ENCODE peak calls at places on chromosomes 12 and 14, in ten cellular contexts. D, N, Z, V, B, F, K, W, J and G are unnamed samples.

GRCh38 chr14:91731018-91731417 is 868 bp downstream of the CATSPERB start:
- DNase-seq in D (no peak), Z (no peak), B (no peak), N (peak), K (no peak), V (no peak), W (no peak), F (no peak), J (no peak), G (no peak)

GRCh38 chr12:101018540-101018939 is 191.5 kb downstream of the SLC5A8 start:
- DNase-seq in Z (no peak), D (no peak), B (no peak), N (peak), F (peak), W (peak), J (peak), K (no peak), V (no peak), G (no peak)

GRCh38 chr14:32977913-32978312 is 39.2 kb downstream of the NPAS3 start:
- DNase-seq in J (no peak), V (no peak), B (no peak), K (no peak), N (no peak), F (no peak), W (no peak), D (no peak), Z (no peak), G (no peak)

GRCh38 chr14:103687712-103688111 is 27.5 kb downstream of the XRCC3 start:
- DNase-seq in J (no peak), K (no peak), W (no peak), F (no peak), B (no peak), D (no peak), N (no peak), Z (no peak), V (no peak), G (no peak)

GRCh38 chr12:108850854-108851573 is 6.4 kb downstream of the SSH1 start:
- DNase-seq in D (peak), B (no peak), F (no peak), N (no peak), Z (peak), W (peak), K (peak), V (no peak), J (peak), G (peak)

GRCh38 chr14:22313172-22313801 is 275.7 kb downstream of the DAD1 start:
- DNase-seq in V (no peak), Z (no peak), N (peak), F (no peak), B (no peak), W (no peak), K (no peak), J (peak), D (no peak), G (no peak)

GRCh38 chr12:10722502-10722904 is 620 bp downstream of the YBX3 start:
- DNase-seq in V (peak), F (peak), J (peak), K (peak), Z (no peak), D (peak), B (peak), W (peak), N (peak), G (peak)

GRCh38 chr12:14668591-14668990 is 27.8 kb downstream of the GUCY2C start:
- DNase-seq in V (no peak), N (no peak), W (no peak), Z (no peak), F (no peak), B (no peak), J (no peak), D (no peak), K (no peak), G (no peak)

GRCh38 chr12:43336962-43337555 is 214.9 kb downstream of the ADAMTS20 start:
- DNase-seq in V (no peak), J (peak), K (no peak), Z (peak), N (peak), F (no peak), B (no peak), D (no peak), W (peak), G (no peak)

GRCh38 chr14:29805415-29806123 is 122.1 kb downstream of the PRKD1 start:
- DNase-seq in J (peak), D (peak), F (peak), V (peak), W (peak), K (peak), Z (peak), B (no peak), N (peak), G (no peak)

GRCh38 chr12:109115758-109116610 is at the start of gene ACACB:
- DNase-seq in B (no peak), K (peak), J (no peak), Z (no peak), V (peak), N (no peak), D (peak), W (no peak), F (no peak), G (peak)

GRCh38 chr12:15684896-15685658 is 104.1 kb downstream of the EPS8 start:
- DNase-seq in K (no peak), J (no peak), N (no peak), W (no peak), Z (peak), F (no peak), B (no peak), V (no peak), D (no peak), G (no peak)

GRCh38 chr12:130354407-130354806 is 16.7 kb downstream of the PIWIL1 start:
- DNase-seq in D (no peak), F (no peak), V (no peak), B (peak), K (no peak), N (no peak), W (no peak), Z (no peak), J (no peak), G (no peak)

GRCh38 chr14:61438860-61439765 is 117.7 kb downstream of the PRKCH start:
- DNase-seq in V (no peak), K (no peak), N (peak), W (peak), D (no peak), J (peak), F (no peak), Z (peak), B (peak), G (peak)

GRCh38 chr12:111406474-111407370 is 999 bp downstream of the SH2B3 start:
- DNase-seq in N (no peak), D (peak), B (no peak), J (no peak), F (no peak), V (no peak), W (no peak), K (no peak), Z (no peak), G (no peak)

GRCh38 chr14:68782091-68782981 is 10.5 kb downstream of the ZFP36L1 start:
- DNase-seq in Z (no peak), D (peak), W (no peak), B (peak), N (no peak), V (peak), F (no peak), K (peak), J (no peak), G (peak)

GRCh38 chr12:20477691-20478090 is 109.4 kb downstream of the PDE3A start:
- DNase-seq in N (no peak), F (no peak), V (no peak), Z (no peak), K (no peak), W (no peak), J (peak), D (no peak), B (no peak), G (no peak)

GRCh38 chr12:31850268-31850667 is 108.9 kb upstream of the RESF1 start:
- DNase-seq in J (no peak), D (no peak), V (no peak), B (no peak), K (no peak), W (no peak), F (no peak), N (no peak), Z (no peak), G (no peak)

GRCh38 chr14:106842687-106843086 is 1316.3 kb downstream of the TMEM121 start:
- DNase-seq in Z (no peak), D (no peak), V (peak), J (no peak), N (peak), B (no peak), F (no peak), W (no peak), K (no peak), G (no peak)

GRCh38 chr12:117105902-117106301 is 6.7 kb upstream of the TESC start:
- DNase-seq in F (no peak), Z (no peak), K (no peak), J (no peak), B (no peak), V (no peak), W (no peak), N (peak), D (no peak), G (no peak)

GRCh38 chr12:130086248-130086647 is 76.0 kb upstream of the FZD10 start:
- DNase-seq in K (no peak), F (no peak), Z (no peak), B (no peak), W (no peak), J (no peak), N (no peak), D (no peak), V (no peak), G (no peak)

GRCh38 chr12:2274733-2275132 is 221.9 kb downstream of the CACNA1C start:
- DNase-seq in K (no peak), F (no peak), N (no peak), J (no peak), Z (no peak), W (no peak), D (no peak), B (no peak), V (no peak), G (no peak)

GRCh38 chr12:88399811-88400210 is 180.5 kb downstream of the KITLG start:
- DNase-seq in N (peak), B (no peak), K (no peak), Z (no peak), J (no peak), W (no peak), D (no peak), V (no peak), F (no peak), G (no peak)

GRCh38 chr12:110555509-110556406 is 27.4 kb downstream of the PPTC7 start:
- DNase-seq in V (no peak), J (peak), B (no peak), K (no peak), W (peak), D (no peak), F (no peak), N (peak), Z (peak), G (no peak)

GRCh38 chr12:15979096-15980091 is 68.3 kb downstream of the DERA start:
- DNase-seq in B (no peak), W (peak), J (peak), F (no peak), V (no peak), N (peak), K (no peak), D (no peak), Z (peak), G (no peak)

GRCh38 chr12:57591567-57592325 is 754 bp downstream of the PIP4K2C start:
- DNase-seq in V (no peak), F (no peak), D (peak), Z (no peak), J (peak), K (no peak), B (no peak), W (peak), N (peak), G (no peak)

GRCh38 chr14:37232907-37233481 is 35.3 kb downstream of the MIPOL1 start:
- DNase-seq in D (no peak), W (peak), K (no peak), F (no peak), N (peak), J (peak), V (no peak), B (no peak), Z (peak), G (no peak)

GRCh38 chr12:80778005-80778541 is 61.4 kb downstream of the MYF5 start:
- DNase-seq in V (no peak), D (no peak), W (peak), K (peak), N (peak), F (peak), B (no peak), J (peak), Z (peak), G (no peak)

GRCh38 chr14:31619440-31619839 is 58.2 kb downstream of the NUBPL start:
- DNase-seq in V (no peak), W (no peak), J (no peak), D (no peak), N (no peak), B (no peak), K (no peak), F (no peak), Z (no peak), G (no peak)

GRCh38 chr12:40648519-40648918 is 43.7 kb upstream of the CNTN1 start:
- DNase-seq in B (no peak), J (no peak), D (no peak), Z (no peak), K (no peak), V (no peak), N (no peak), F (no peak), W (no peak), G (no peak)

GRCh38 chr12:95848575-95849388 is 10.0 kb upstream of the SNRPF start:
- DNase-seq in V (no peak), B (no peak), D (no peak), K (no peak), F (no peak), N (peak), J (peak), Z (peak), W (peak), G (no peak)

GRCh38 chr14:68263563-68264350 is 444.2 kb downstream of the RAD51B start:
- DNase-seq in N (no peak), J (peak), W (no peak), Z (peak), B (no peak), K (no peak), V (no peak), D (no peak), F (no peak), G (no peak)

GRCh38 chr12:83753205-83753604 is 1066.5 kb downstream of the TMTC2 start:
- DNase-seq in W (no peak), Z (no peak), D (no peak), F (no peak), B (no peak), N (no peak), K (no peak), V (no peak), J (no peak), G (no peak)

GRCh38 chr12:22443379-22444316 is 100.7 kb downstream of the C2CD5 start:
- DNase-seq in J (peak), B (peak), K (peak), N (peak), W (peak), V (peak), D (peak), Z (peak), F (no peak), G (peak)

GRCh38 chr12:81811778-81812125 is 52.6 kb upstream of the PPFIA2 start:
- DNase-seq in Z (no peak), K (no peak), D (no peak), V (no peak), W (no peak), B (no peak), N (no peak), J (no peak), F (no peak), G (no peak)

GRCh38 chr14:35695647-35696046 is 113.4 kb downstream of the RALGAPA1 start:
- DNase-seq in V (no peak), K (no peak), W (peak), B (no peak), D (no peak), F (no peak), Z (no peak), J (peak), N (no peak), G (no peak)

GRCh38 chr14:103091041-103091882 is 3.3 kb upstream of the EXOC3L4 start:
- DNase-seq in N (peak), V (peak), Z (peak), W (peak), K (peak), F (no peak), B (no peak), J (peak), D (peak), G (no peak)

GRCh38 chr14:98853063-98853729 is 418.8 kb downstream of the BCL11B start:
- DNase-seq in V (no peak), K (no peak), B (peak), W (no peak), D (no peak), J (no peak), Z (no peak), F (no peak), N (no peak), G (no peak)
- TF ChIP-seq CTCF in V (no peak), K (no peak), B (no peak), W (no peak), D (no peak), J (no peak), Z (no peak), F (no peak), N (no peak), G (no peak)

DNA sequence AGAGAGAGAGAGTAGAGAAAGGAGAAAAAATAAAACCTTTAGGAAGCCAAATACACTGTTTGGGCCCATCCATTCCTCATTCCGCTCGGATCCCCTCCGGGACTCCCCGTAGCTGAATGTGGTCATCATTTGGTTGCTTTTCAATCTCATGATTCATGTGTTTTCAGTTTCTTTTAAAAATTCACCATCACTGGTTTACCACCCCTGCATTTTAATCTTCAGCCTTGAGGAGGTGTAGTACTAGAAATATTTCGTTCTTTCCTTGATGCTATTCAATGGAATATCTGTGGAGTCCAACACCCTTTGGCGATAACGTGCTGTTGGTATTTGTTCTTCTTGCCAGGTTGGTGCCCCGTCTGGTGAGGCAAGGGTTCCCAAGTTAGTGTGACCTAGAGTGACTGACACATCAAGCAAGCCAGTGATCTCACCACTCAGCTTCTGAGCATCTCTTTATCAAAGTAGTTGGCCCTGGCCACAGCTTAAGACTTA is 60.1 kb downstream of the PLXNC1 start:
- DNase-seq in N (no peak), Z (no peak), D (no peak), F (no peak), B (no peak), W (no peak), V (peak), J (no peak), K (no peak), G (no peak)
- H3K4me3 ChIP-seq in N (no peak), Z (no peak), D (peak), F (no peak), B (no peak), W (no peak), V (no peak), J (no peak), K (no peak), G (peak)

DNA sequence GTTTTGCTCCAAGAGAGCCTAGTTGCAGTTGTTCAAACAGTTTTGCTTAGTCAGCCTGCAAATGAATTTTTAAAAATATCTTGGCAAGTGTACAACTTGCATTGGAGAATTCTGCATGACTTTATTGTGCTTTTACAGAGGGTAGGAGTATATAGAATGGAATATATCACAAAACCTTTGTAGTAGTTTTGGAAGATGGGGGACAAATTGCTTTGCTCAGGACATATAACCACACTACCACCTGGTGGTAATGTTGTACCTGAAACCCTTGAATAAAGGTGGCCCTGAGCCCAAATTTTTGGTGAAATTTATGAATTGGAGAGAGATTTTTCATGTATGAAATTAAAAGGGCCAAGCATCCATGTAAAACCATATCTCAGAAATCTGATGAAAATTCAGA is 645.2 kb downstream of the MED13L start:
- DNase-seq in N (peak), Z (no peak), V (no peak), B (no peak), D (no peak), W (peak), J (peak), F (no peak), K (no peak), G (no peak)
- TF ChIP-seq CTCF in N (peak), Z (no peak), V (no peak), B (no peak), D (peak), W (peak), J (peak), F (peak), K (peak), G (no peak)

GRCh38 chr12:132538336-132539015 is 48.5 kb downstream of the FBRSL1 start:
- DNase-seq in D (no peak), K (no peak), J (no peak), Z (no peak), B (no peak), F (no peak), N (no peak), W (no peak), V (no peak), G (no peak)

GRCh38 chr12:132537049-132537448 is 47.1 kb downstream of the FBRSL1 start:
- DNase-seq in N (no peak), Z (no peak), V (no peak), D (no peak), K (no peak), J (no peak), B (no peak), F (no peak), W (no peak), G (no peak)

GRCh38 chr12:132537836-132538235 is 47.9 kb downstream of the FBRSL1 start:
- DNase-seq in D (no peak), F (no peak), K (no peak), B (no peak), W (no peak), N (no peak), Z (no peak), V (no peak), J (no peak), G (no peak)

GRCh38 chr12:132535046-132535445 is 45.1 kb downstream of the FBRSL1 start:
- DNase-seq in D (no peak), V (no peak), K (no peak), N (no peak), W (no peak), J (no peak), F (no peak), Z (no peak), B (no peak), G (no peak)

DNA sequence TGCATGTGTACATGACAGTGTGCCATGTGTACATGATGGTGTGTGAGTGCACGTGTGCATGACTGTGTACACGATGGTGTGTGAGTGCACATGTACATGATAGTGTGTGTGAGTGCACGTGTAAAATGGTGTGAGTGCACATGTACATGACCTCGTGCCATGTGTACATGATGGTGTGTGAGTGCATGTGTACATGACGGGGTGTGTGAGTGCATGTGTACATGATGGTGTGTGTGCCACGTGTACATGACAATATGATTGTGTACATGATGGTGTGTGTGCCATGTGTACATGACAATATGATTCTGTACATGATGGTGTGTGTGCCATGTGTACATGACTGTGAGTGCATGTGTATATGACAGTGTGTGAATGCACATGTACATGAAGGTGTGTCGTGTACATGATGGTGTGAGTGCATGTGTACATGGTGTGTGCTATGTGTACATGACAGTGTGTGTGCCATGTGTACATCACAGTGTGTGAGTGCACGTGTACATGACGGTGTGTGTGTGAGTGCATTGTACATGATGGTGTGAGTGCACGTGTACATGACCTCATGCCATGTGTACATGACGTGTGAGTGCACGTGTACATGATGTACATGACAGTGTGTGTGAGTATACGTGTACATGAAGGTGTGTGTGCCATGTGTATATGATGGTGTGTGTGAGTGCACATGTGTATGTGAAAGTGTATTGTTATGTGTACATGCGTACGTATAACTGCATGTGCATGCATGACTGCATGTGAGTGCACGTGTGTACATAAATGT is 46.3 kb downstream of the FBRSL1 start:
- DNase-seq in J (no peak), D (no peak), N (no peak), B (no peak), W (no peak), F (no peak), K (no peak), Z (no peak), V (no peak), G (no peak)
- H3K4me3 ChIP-seq in J (no peak), D (no peak), N (no peak), B (no peak), W (no peak), F (no peak), K (no peak), Z (no peak), V (no peak), G (no peak)